ENCODE peak calls at places on chromosomes 3 and 15, in five cellular contexts. P, A, D, Z and S are unnamed samples.

GRCh38 chr15:89441295-89441762 is 55.1 kb downstream of the RHCG start:
- DNase-seq in P (no peak), A (no peak), D (no peak), Z (no peak), S (peak; percentile 15)

GRCh38 chr15:35038655-35039534 is 46.2 kb downstream of the NANOGP8 start:
- DNase-seq in P (no peak), A (no peak), D (no peak), Z (no peak), S (no peak)

GRCh38 chr15:31136016-31136415 is 34.5 kb upstream of the TRPM1 start:
- DNase-seq in P (no peak), A (no peak), D (no peak), Z (no peak), S (peak; percentile 96)

GRCh38 chr3:119294889-119295769 is 946 bp downstream of the ARHGAP31 start:
- DNase-seq in P (no peak), A (peak; percentile 84), D (peak; percentile 54), Z (peak; percentile 43), S (peak; percentile 59)

GRCh38 chr3:110958476-110959147 is 113.0 kb upstream of the NECTIN3 start:
- DNase-seq in P (no peak), A (no peak), D (no peak), Z (no peak), S (no peak)

GRCh38 chr3:112778298-112779008 is 68.2 kb downstream of the CD200R1L start:
- DNase-seq in P (no peak), A (no peak), D (no peak), Z (no peak), S (no peak)

GRCh38 chr3:8742921-8743605 is 9.5 kb downstream of the CAV3 start:
- DNase-seq in P (no peak), A (no peak), D (no peak), Z (no peak), S (no peak)

GRCh38 chr3:100629728-100630127 is 20.3 kb downstream of the ADGRG7 start:
- DNase-seq in P (no peak), A (no peak), D (no peak), Z (no peak), S (no peak)

GRCh38 chr3:56781762-56782161 is 20.0 kb downstream of the ARHGEF3 start:
- DNase-seq in P (no peak), A (no peak), D (no peak), Z (no peak), S (no peak)

GRCh38 chr3:32239638-32240550 is 1.4 kb downstream of the CMTM8 start:
- DNase-seq in P (no peak), A (no peak), D (peak; percentile 58), Z (no peak), S (peak; percentile 65)

GRCh38 chr15:72787521-72787920 is 4.0 kb upstream of the ADPGK start:
- DNase-seq in P (no peak), A (no peak), D (no peak), Z (no peak), S (no peak)

GRCh38 chr3:130789678-130790340 is 43.2 kb upstream of the PIK3R4 start:
- DNase-seq in P (no peak), A (no peak), D (no peak), Z (peak; percentile 50), S (no peak)

GRCh38 chr3:174198199-174198598 is 660.9 kb upstream of the NAALADL2 start:
- DNase-seq in P (no peak), A (no peak), D (no peak), Z (no peak), S (no peak)